ENCODE peak calls at places on chromosomes 13 and 19, in eight cellular contexts. T is neural crest cell; L is endothelial cell of umbilical vein; H is choroid plexus epithelial cell; U is mammary epithelial cell; W is right lobe of liver; N is thyroid gland; M is CD4-positive, alpha-beta T cell. A is an unnamed sample.

GRCh38 chr13:71842003-71842402 is 25.0 kb downstream of the DACH1 start:
- DNase-seq in T (no peak), L (no peak), H (no peak), U (no peak), W (no peak), N (no peak), M (no peak), A (no peak)

GRCh38 chr13:30338331-30338851 is 31.0 kb upstream of the KATNAL1 start:
- DNase-seq in T (no peak), L (no peak), H (no peak), U (peak), W (no peak), N (no peak), M (no peak), A (no peak)

GRCh38 chr19:14782978-14783545 is 4.7 kb upstream of the ADGRE2 start:
- DNase-seq in T (no peak), L (no peak), H (no peak), U (no peak), W (no peak), N (no peak), M (no peak), A (no peak)

GRCh38 chr19:18408053-18408476 is 10.6 kb upstream of the LRRC25 start:
- DNase-seq in T (no peak), L (no peak), H (no peak), U (no peak), W (peak), N (peak), M (no peak), A (peak)

GRCh38 chr19:13077233-13077632 is 25.4 kb downstream of the LYL1 start:
- DNase-seq in T (no peak), L (no peak), H (no peak), U (no peak), W (no peak), N (no peak), M (no peak), A (no peak)

GRCh38 chr13:53782400-53783030 is 753.9 kb downstream of the OLFM4 start:
- DNase-seq in T (peak), L (peak), H (peak), U (peak), W (peak), N (peak), M (no peak), A (peak)

GRCh38 chr13:79883216-79883615 is 402.3 kb downstream of the NDFIP2 start:
- DNase-seq in T (no peak), L (peak), H (no peak), U (no peak), W (no peak), N (no peak), M (no peak), A (no peak)

GRCh38 chr19:29503140-29503758 is 22.5 kb upstream of the VSTM2B start:
- DNase-seq in T (no peak), L (no peak), H (no peak), U (no peak), W (no peak), N (no peak), M (no peak), A (no peak)

GRCh38 chr13:98856983-98857382 is 104.5 kb upstream of the SLC15A1 start:
- DNase-seq in T (no peak), L (peak), H (no peak), U (no peak), W (no peak), N (no peak), M (no peak), A (no peak)

GRCh38 chr19:51751655-51752054 is at the start of gene FPR1:
- DNase-seq in T (no peak), L (no peak), H (peak), U (peak), W (no peak), N (no peak), M (no peak), A (no peak)

GRCh38 chr13:64925727-64926126 is 2304.4 kb downstream of the PCDH9 start:
- DNase-seq in T (no peak), L (no peak), H (no peak), U (no peak), W (no peak), N (no peak), M (no peak), A (no peak)

GRCh38 chr13:75050419-75051066 is 431.4 kb downstream of the TBC1D4 start:
- DNase-seq in T (no peak), L (no peak), H (peak), U (no peak), W (no peak), N (no peak), M (no peak), A (no peak)

GRCh38 chr13:63901630-63902029 is 2486.0 kb upstream of the PCDH20 start:
- DNase-seq in T (no peak), L (no peak), H (no peak), U (no peak), W (no peak), N (no peak), M (no peak), A (no peak)

GRCh38 chr13:109694972-109695371 is 91.4 kb downstream of the IRS2 start:
- DNase-seq in T (no peak), L (no peak), H (no peak), U (no peak), W (no peak), N (no peak), M (no peak), A (no peak)

GRCh38 chr19:29260477-29261317 is 47.7 kb upstream of the UQCRFS1 start:
- DNase-seq in T (peak), L (no peak), H (peak), U (no peak), W (no peak), N (no peak), M (no peak), A (peak)

GRCh38 chr19:17328517-17329060 is 6.1 kb downstream of the ANO8 start:
- DNase-seq in T (no peak), L (no peak), H (no peak), U (no peak), W (no peak), N (no peak), M (no peak), A (no peak)

GRCh38 chr19:50817941-50818858 is 5.4 kb downstream of the KLK1 start:
- DNase-seq in T (peak), L (peak), H (peak), U (no peak), W (no peak), N (peak), M (no peak), A (peak)

GRCh38 chr13:45521292-45521691 is 56.6 kb downstream of the COG3 start:
- DNase-seq in T (no peak), L (no peak), H (peak), U (peak), W (no peak), N (no peak), M (no peak), A (no peak)

GRCh38 chr13:23987331-23987730 is 90.0 kb upstream of the C1QTNF9B start:
- DNase-seq in T (no peak), L (no peak), H (peak), U (no peak), W (no peak), N (no peak), M (no peak), A (no peak)

GRCh38 chr19:34145741-34146202 is 26.5 kb upstream of the LSM14A start:
- DNase-seq in T (peak), L (peak), H (peak), U (peak), W (no peak), N (peak), M (peak), A (peak)

GRCh38 chr19:46471116-46471733 is at the start of gene PNMA8A:
- DNase-seq in T (peak), L (peak), H (peak), U (no peak), W (peak), N (peak), M (no peak), A (no peak)
- TF ChIP-seq CTCF in T (no peak), L (no peak), H (peak), U (no peak), W (no peak), N (peak), M (no peak), A (no peak)

DNA sequence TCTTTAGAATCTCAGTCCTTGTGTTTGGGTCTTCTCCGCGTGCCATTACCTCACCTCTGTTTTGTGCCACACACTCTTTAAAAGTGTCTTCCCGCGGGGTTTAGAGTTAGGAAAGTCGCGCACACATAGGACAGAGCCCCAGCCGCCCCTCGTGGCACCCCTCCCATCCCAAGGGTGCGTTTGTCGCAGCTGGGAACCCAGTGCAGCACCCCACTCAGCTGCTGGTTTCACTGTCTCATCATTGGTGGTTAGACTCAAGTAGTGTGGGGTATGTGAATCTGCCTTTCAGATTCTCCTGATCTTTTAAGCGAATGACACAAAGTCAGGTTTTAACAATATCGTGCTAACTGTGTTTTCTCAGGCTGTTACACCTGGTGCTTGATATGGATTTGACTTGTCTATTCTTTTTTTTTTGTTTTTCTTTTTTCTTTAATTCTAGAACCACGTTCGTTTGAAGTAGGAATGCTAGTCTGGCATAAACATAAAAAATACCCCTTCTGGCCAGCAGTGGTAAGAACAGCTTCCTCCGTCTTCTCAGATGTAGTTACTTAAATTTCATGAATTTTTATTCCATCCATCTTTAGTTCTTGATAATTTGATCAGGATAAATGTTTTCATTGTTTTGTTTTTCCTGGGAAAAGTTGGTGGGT is 19.5 kb upstream of the NDUFS7 start:
- DNase-seq in T (no peak), L (no peak), H (peak), U (no peak), W (no peak), N (no peak), M (no peak), A (peak)
- TF ChIP-seq CTCF in T (peak), L (no peak), H (peak), U (peak), W (no peak), N (no peak), M (peak), A (peak)

GRCh38 chr13:107203146-107203847 is 635.4 kb upstream of the ARGLU1 start:
- DNase-seq in T (peak), L (peak), H (peak), U (no peak), W (no peak), N (no peak), M (no peak), A (no peak)
- TF ChIP-seq CTCF in T (peak), L (peak), H (peak), U (peak), W (peak), N (no peak), M (no peak), A (no peak)

GRCh38 chr13:102657630-102658029 is 37.2 kb downstream of the METTL21C start:
- DNase-seq in T (no peak), L (no peak), H (peak), U (no peak), W (no peak), N (no peak), M (no peak), A (no peak)
- TF ChIP-seq CTCF in T (peak), L (peak), H (peak), U (peak), W (peak), N (peak), M (peak), A (peak)

A was measured in activated CD8-positive, alpha-beta T cell treated with anti-CD3 and anti-CD28 coated beads for 36 hours.